ENCODE peak calls at places on chromosomes 1 and 21, in five cellular contexts. D is epithelial cell of esophagus, Z is endothelial cell of umbilical vein, W is heart left ventricle, C is spleen. X is an unnamed sample.

GRCh38 chr1:147636314-147636713 is 34.0 kb downstream of the ACP6 start:
- DNase-seq in D (no peak), Z (no peak), W (no peak), C (no peak), X (no peak)

GRCh38 chr1:25991937-25992688 is 5.8 kb downstream of the PAFAH2 start:
- DNase-seq in D (peak), Z (no peak), W (no peak), C (no peak), X (no peak)

GRCh38 chr1:156413310-156414246 is 44.6 kb downstream of the RHBG start:
- DNase-seq in D (no peak), Z (no peak), W (no peak), C (no peak), X (no peak)

GRCh38 chr1:159828176-159828575 is 1.5 kb downstream of the SLAMF8 start:
- DNase-seq in D (peak), Z (no peak), W (no peak), C (no peak), X (no peak)

GRCh38 chr21:45972353-45972715 is 9.2 kb upstream of the COL6A1 start:
- DNase-seq in D (no peak), Z (no peak), W (no peak), C (peak), X (peak)

GRCh38 chr1:3283849-3284248 is 170.6 kb upstream of the ARHGEF16 start:
- DNase-seq in D (no peak), Z (no peak), W (peak), C (no peak), X (peak)

GRCh38 chr1:210132582-210132981 is 100.0 kb upstream of the SERTAD4 start:
- DNase-seq in D (peak), Z (peak), W (no peak), C (no peak), X (no peak)

GRCh38 chr1:16061255-16061654 is 12.2 kb downstream of the FAM131C start:
- DNase-seq in D (peak), Z (no peak), W (no peak), C (no peak), X (no peak)

GRCh38 chr1:158037876-158038359 is 44.5 kb downstream of the KIRREL1 start:
- DNase-seq in D (peak), Z (peak), W (peak), C (no peak), X (no peak)

GRCh38 chr1:23446644-23447310 is 22.2 kb upstream of the TCEA3 start:
- DNase-seq in D (peak), Z (no peak), W (no peak), C (no peak), X (no peak)

GRCh38 chr1:99539131-99539530 is 106.8 kb upstream of the PALMD start:
- DNase-seq in D (no peak), Z (no peak), W (no peak), C (no peak), X (no peak)

GRCh38 chr1:161738627-161739287 is 10.8 kb upstream of the DUSP12 start:
- DNase-seq in D (peak), Z (peak), W (peak), C (peak), X (peak)

GRCh38 chr21:42644223-42645208 is 8.9 kb upstream of the PDE9A start:
- DNase-seq in D (no peak), Z (no peak), W (no peak), C (peak), X (no peak)

GRCh38 chr1:224880593-224881307 is 48.7 kb upstream of the DNAH14 start:
- DNase-seq in D (no peak), Z (no peak), W (no peak), C (no peak), X (no peak)

GRCh38 chr1:240091614-240092300 is at the start of gene FMN2:
- DNase-seq in D (no peak), Z (no peak), W (no peak), C (no peak), X (peak)

GRCh38 chr1:193019442-193020026 is 39.6 kb downstream of the UCHL5 start:
- DNase-seq in D (peak), Z (peak), W (no peak), C (no peak), X (no peak)

GRCh38 chr1:203765029-203765837 is at the start of gene LAX1:
- DNase-seq in D (no peak), Z (peak), W (no peak), C (no peak), X (peak)

GRCh38 chr1:52008074-52008809 is 17.7 kb upstream of the RAB3B start:
- DNase-seq in D (no peak), Z (no peak), W (no peak), C (no peak), X (no peak)

GRCh38 chr1:41599912-41600311 is 115.4 kb upstream of the EDN2 start:
- DNase-seq in D (peak), Z (peak), W (no peak), C (no peak), X (no peak)

GRCh38 chr1:111992396-111992985 is 3.0 kb upstream of the KCND3 start:
- DNase-seq in D (no peak), Z (no peak), W (no peak), C (no peak), X (no peak)

GRCh38 chr1:170321113-170321512 is 175.4 kb downstream of the NTMT2 start:
- DNase-seq in D (no peak), Z (no peak), W (no peak), C (no peak), X (no peak)

GRCh38 chr1:170326221-170326620 is 180.5 kb downstream of the NTMT2 start:
- DNase-seq in D (no peak), Z (no peak), W (no peak), C (no peak), X (no peak)
- TF ChIP-seq CTCF in D (no peak), Z (no peak), W (no peak), C (no peak), X (no peak)

GRCh38 chr1:7538033-7538432 is 233.1 kb upstream of the VAMP3 start:
- DNase-seq in D (peak), Z (peak), W (no peak), C (peak), X (no peak)

GRCh38 chr1:7538849-7539771 is 232.0 kb upstream of the VAMP3 start:
- DNase-seq in D (no peak), Z (no peak), W (no peak), C (peak), X (no peak)

GRCh38 chr1:7540816-7541215 is 230.3 kb upstream of the VAMP3 start:
- DNase-seq in D (no peak), Z (no peak), W (no peak), C (peak), X (no peak)

GRCh38 chr1:7541629-7542028 is 229.5 kb upstream of the VAMP3 start:
- DNase-seq in D (no peak), Z (no peak), W (no peak), C (peak), X (no peak)

DNA sequence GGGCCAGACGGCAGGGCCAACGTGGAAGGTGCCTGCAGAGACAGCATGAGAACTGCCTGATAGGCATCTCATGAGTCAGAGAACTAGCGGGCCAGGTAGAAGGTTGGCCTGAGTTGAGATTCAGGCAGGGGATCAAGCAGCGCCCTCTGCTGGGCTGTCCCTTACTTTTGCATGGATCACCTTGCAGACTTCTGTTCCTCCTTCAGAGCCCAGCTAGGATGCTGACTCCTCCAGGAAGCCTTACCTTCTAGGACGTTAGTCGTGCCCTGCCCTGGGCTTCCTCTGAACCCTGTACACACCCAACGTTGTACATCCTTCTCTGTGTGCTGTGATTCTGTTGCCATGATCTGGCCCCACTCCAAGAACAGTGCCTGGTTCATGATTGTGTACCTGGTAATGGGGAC is 231.3 kb upstream of the VAMP3 start:
- DNase-seq in D (peak), Z (peak), W (no peak), C (peak), X (peak)
- TF ChIP-seq CTCF in D (peak), Z (peak), W (no peak), C (no peak), X (peak)

GRCh38 chr1:189678779-189679178 is 798.9 kb downstream of the BRINP3 start:
- DNase-seq in D (peak), Z (no peak), W (no peak), C (no peak), X (no peak)
- TF ChIP-seq CTCF in D (peak), Z (no peak), W (no peak), C (no peak), X (no peak)

DNA sequence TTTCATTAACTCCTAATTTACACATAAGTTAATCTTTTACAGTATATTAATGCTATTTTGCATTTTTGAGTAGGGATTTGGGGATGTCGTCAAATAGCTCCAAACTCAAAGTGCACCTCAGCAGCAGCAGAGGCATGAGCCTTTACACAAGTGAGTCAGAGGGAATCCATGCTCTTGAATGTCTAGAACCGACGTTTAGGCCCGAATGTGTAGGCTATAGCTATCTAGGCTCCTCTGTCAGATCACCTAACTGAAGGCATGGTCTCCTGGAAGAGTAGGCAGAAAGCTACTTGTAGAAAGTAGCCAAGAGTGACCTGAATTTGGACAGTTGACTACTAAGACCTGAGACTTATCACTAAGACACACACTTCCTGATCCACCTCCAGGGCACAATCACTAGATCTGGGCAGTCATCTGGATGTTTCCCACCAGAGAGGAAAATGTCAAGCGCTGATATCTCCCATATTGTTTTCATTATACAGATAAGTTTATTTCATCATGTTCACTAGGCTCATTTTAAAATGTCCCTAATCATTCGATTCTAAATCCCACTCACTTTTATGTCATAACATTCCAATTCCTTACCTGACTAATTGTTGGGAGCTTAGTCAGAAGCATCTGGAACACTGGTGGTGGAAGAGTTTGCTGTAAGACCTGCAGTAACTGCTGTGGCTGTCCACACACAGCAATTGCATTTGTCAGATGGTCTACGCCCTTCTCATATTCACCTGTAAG is 15.3 kb downstream of the TOMM20 start:
- DNase-seq in D (peak), Z (no peak), W (no peak), C (no peak), X (no peak)
- TF ChIP-seq CTCF in D (no peak), Z (no peak), W (no peak), C (no peak), X (no peak)

GRCh38 chr1:69139007-69139406 is 428.7 kb upstream of the LRRC7 start:
- DNase-seq in D (no peak), Z (no peak), W (no peak), C (no peak), X (no peak)
- TF ChIP-seq CTCF in D (no peak), Z (no peak), W (no peak), C (no peak), X (no peak)

GRCh38 chr1:216824511-216824910 is 101.3 kb upstream of the ESRRG start:
- DNase-seq in D (peak), Z (no peak), W (no peak), C (no peak), X (no peak)
- TF ChIP-seq CTCF in D (no peak), Z (no peak), W (no peak), C (no peak), X (no peak)

DNA sequence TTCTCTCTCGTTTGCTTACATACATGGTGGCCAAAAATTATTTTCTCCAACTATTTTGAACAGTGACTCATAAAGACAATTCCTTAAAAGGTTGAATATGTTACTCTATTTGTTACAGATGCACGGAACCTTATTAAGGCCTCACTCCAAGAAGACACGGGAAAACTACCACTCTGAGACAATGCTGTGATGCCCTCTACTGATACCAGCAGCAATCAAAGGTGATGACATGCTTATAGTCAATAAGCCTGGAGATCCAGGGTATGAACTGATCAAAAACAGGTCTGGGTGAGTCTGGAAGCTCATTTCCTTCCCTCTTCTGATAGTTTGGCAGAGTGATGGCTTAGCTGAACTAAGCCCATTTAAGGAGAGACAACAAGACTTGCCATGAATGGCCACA is 563.0 kb downstream of the LRRIQ3 start:
- DNase-seq in D (peak), Z (peak), W (no peak), C (no peak), X (no peak)
- TF ChIP-seq CTCF in D (peak), Z (no peak), W (no peak), C (no peak), X (no peak)

GRCh38 chr1:94310570-94311270 is 73.3 kb upstream of the ARHGAP29 start:
- DNase-seq in D (no peak), Z (peak), W (no peak), C (no peak), X (no peak)
- TF ChIP-seq CTCF in D (no peak), Z (no peak), W (no peak), C (no peak), X (no peak)

X was measured in activated CD8-positive, alpha-beta T cell treated with anti-CD3 and anti-CD28 coated beads for 36 hours.